ENCODE peak calls at places on chromosomes 3 and 15, in seven cellular contexts. F is endothelial cell of umbilical vein, N is OCI-LY7, Q is GM23338, J is astrocyte, A is mesendoderm, H is hepatocyte. O is an unnamed sample.

GRCh38 chr3:101141135-101141534 is 147.9 kb upstream of the ABI3BP start:
- DNase-seq in F (peak; percentile 74), N (no peak), Q (no peak), J (no peak), A (no peak), H (no peak), O (no peak)

GRCh38 chr3:123076496-123077418 is 9.9 kb downstream of the PDIA5 start:
- DNase-seq in F (peak; percentile 76), N (no peak), Q (no peak), J (no peak), A (no peak), H (peak; percentile 41), O (no peak)

GRCh38 chr3:187735837-187736236 is 9.4 kb downstream of the BCL6 start:
- DNase-seq in F (no peak), N (no peak), Q (no peak), J (no peak), A (no peak), H (no peak), O (no peak)

GRCh38 chr3:129664040-129664646 is 57.7 kb upstream of the PLXND1 start:
- DNase-seq in F (no peak), N (no peak), Q (no peak), J (no peak), A (no peak), H (no peak), O (no peak)

GRCh38 chr15:42832577-42832976 is 88.0 kb downstream of the TTBK2 start:
- DNase-seq in F (peak; percentile 7), N (no peak), Q (no peak), J (peak; percentile 90), A (no peak), H (peak; percentile 29), O (no peak)

GRCh38 chr15:48190932-48191573 is 412 bp upstream of the CTXN2 start:
- DNase-seq in F (peak; percentile 65), N (peak; percentile 25), Q (peak; percentile 95), J (peak; percentile 51), A (peak; percentile 92), H (peak; percentile 90), O (peak; percentile 61)

GRCh38 chr3:42904076-42904475 is 1.9 kb upstream of the ZNF662 start:
- DNase-seq in F (no peak), N (no peak), Q (no peak), J (no peak), A (no peak), H (no peak), O (no peak)

GRCh38 chr3:150308481-150308918 is 99.6 kb upstream of the TSC22D2 start:
- DNase-seq in F (no peak), N (no peak), Q (no peak), J (peak; percentile 66), A (no peak), H (peak; percentile 49), O (no peak)

GRCh38 chr3:179069762-179070390 is 1.7 kb downstream of the ZMAT3 start:
- DNase-seq in F (peak; percentile 76), N (no peak), Q (no peak), J (peak; percentile 47), A (no peak), H (no peak), O (no peak)

GRCh38 chr3:190281308-190282051 is 40.8 kb downstream of the CLDN1 start:
- DNase-seq in F (no peak), N (no peak), Q (no peak), J (no peak), A (no peak), H (no peak), O (no peak)

GRCh38 chr3:187919018-187919417 is 173.8 kb upstream of the BCL6 start:
- DNase-seq in F (no peak), N (peak; percentile 93), Q (no peak), J (peak; percentile 60), A (no peak), H (no peak), O (peak; percentile 81)

GRCh38 chr3:137764001-137764433 is at the start of gene SOX14:
- DNase-seq in F (no peak), N (no peak), Q (peak; percentile 98), J (no peak), A (peak; percentile 87), H (peak; percentile 60), O (no peak)

GRCh38 chr15:42010434-42010833 is 10.4 kb downstream of the PLA2G4E start:
- DNase-seq in F (no peak), N (peak; percentile 9), Q (no peak), J (no peak), A (no peak), H (peak; percentile 44), O (no peak)

GRCh38 chr15:40058476-40059140 is 19.6 kb upstream of the SRP14 start:
- DNase-seq in F (no peak), N (no peak), Q (no peak), J (peak; percentile 50), A (no peak), H (no peak), O (no peak)

GRCh38 chr15:27250223-27250622 is 279.2 kb downstream of the GABRG3 start:
- DNase-seq in F (no peak), N (no peak), Q (no peak), J (no peak), A (no peak), H (no peak), O (no peak)

GRCh38 chr3:152328841-152329240 is 60.1 kb downstream of the MBNL1 start:
- DNase-seq in F (peak; percentile 95), N (no peak), Q (no peak), J (peak; percentile 86), A (peak; percentile 84), H (peak; percentile 53), O (no peak)

GRCh38 chr3:97074546-97074945 is 260.2 kb downstream of the EPHA6 start:
- DNase-seq in F (no peak), N (no peak), Q (no peak), J (no peak), A (no peak), H (no peak), O (no peak)

GRCh38 chr3:13347390-13347966 is 72.6 kb downstream of the NUP210 start:
- DNase-seq in F (no peak), N (no peak), Q (peak; percentile 61), J (no peak), A (peak; percentile 79), H (peak; percentile 34), O (peak; percentile 83)

GRCh38 chr15:98503970-98504369 is 144.4 kb upstream of the IGF1R start:
- DNase-seq in F (no peak), N (no peak), Q (no peak), J (no peak), A (no peak), H (peak; percentile 49), O (no peak)

GRCh38 chr15:82641129-82641798 is 5.9 kb downstream of the CPEB1 start:
- DNase-seq in F (no peak), N (no peak), Q (no peak), J (no peak), A (peak; percentile 49), H (no peak), O (no peak)

GRCh38 chr15:59116141-59116540 is 11.2 kb downstream of the CCNB2 start:
- DNase-seq in F (no peak), N (no peak), Q (no peak), J (peak; percentile 59), A (no peak), H (no peak), O (no peak)

GRCh38 chr15:100880897-100881242 is 1.2 kb downstream of the ALDH1A3 start:
- DNase-seq in F (no peak), N (no peak), Q (no peak), J (no peak), A (no peak), H (no peak), O (no peak)
- H3K79me2 ChIP-seq in F (no peaks in the 10 kb centered on the region), N (no peaks in the 10 kb centered on the region), Q (no peaks in the 10 kb centered on the region), J (peaks cover 13% of the 10 kb centered on the region), A (no peaks in the 10 kb centered on the region), H (no peaks in the 10 kb centered on the region), O (no peaks in the 10 kb centered on the region)

GRCh38 chr3:38460377-38461085 is 6.8 kb downstream of the ACVR2B start:
- DNase-seq in F (no peak), N (no peak), Q (no peak), J (no peak), A (no peak), H (no peak), O (no peak)
- H3K79me2 ChIP-seq in F (peaks cover 5% of the 10 kb centered on the region), N (no peaks in the 10 kb centered on the region), Q (peaks cover 100% of the 10 kb centered on the region), J (peaks cover 26% of the 10 kb centered on the region), A (peaks cover 82% of the 10 kb centered on the region), H (peaks cover 97% of the 10 kb centered on the region), O (peaks cover 95% of the 10 kb centered on the region)

GRCh38 chr15:88624156-88624970 is 3.2 kb downstream of the AEN start:
- DNase-seq in F (peak; percentile 81), N (peak; percentile 85), Q (peak; percentile 57), J (no peak), A (peak; percentile 67), H (peak; percentile 50), O (peak; percentile 34)
- H3K79me2 ChIP-seq in F (peaks cover 82% of the 10 kb centered on the region), N (peaks cover 82% of the 10 kb centered on the region), Q (peaks cover 80% of the 10 kb centered on the region), J (peaks cover 86% of the 10 kb centered on the region), A (peaks cover 72% of the 10 kb centered on the region), H (peaks cover 72% of the 10 kb centered on the region), O (peaks cover 85% of the 10 kb centered on the region)

GRCh38 chr15:100055821-100056220 is 286.0 kb downstream of the ADAMTS17 start:
- DNase-seq in F (no peak), N (no peak), Q (no peak), J (no peak), A (no peak), H (no peak), O (no peak)

GRCh38 chr15:100058458-100058857 is 283.3 kb downstream of the ADAMTS17 start:
- DNase-seq in F (no peak), N (no peak), Q (no peak), J (no peak), A (no peak), H (no peak), O (no peak)

GRCh38 chr15:100056411-100057072 is 285.2 kb downstream of the ADAMTS17 start:
- DNase-seq in F (no peak), N (no peak), Q (no peak), J (no peak), A (no peak), H (no peak), O (no peak)

GRCh38 chr15:100059094-100059493 is 282.7 kb downstream of the ADAMTS17 start:
- DNase-seq in F (no peak), N (no peak), Q (no peak), J (peak; percentile 18), A (no peak), H (no peak), O (no peak)

DNA sequence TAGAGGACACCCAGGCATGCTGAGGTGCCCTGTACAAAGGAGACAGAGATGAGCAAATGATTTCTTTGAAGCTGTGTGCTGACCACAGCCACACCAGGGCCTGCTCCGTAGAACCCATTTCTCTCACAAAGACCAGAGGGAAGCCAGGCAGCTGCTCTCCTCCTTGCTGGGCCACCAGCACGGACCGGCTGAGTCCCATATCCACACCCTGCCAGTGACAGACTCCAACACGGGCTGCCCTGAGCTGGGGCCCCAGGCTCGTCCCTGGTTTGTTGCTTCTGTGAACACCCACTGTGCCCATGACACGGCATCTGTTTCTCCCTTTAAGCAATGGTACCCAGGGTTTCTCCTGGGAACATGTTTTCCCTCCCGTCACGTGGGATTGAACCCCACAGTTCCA is 284.5 kb downstream of the ADAMTS17 start:
- DNase-seq in F (no peak), N (no peak), Q (no peak), J (no peak), A (no peak), H (no peak), O (no peak)
- H3K79me2 ChIP-seq in F (no peaks in the 10 kb centered on the region), N (no peaks in the 10 kb centered on the region), Q (no peaks in the 10 kb centered on the region), J (no peaks in the 10 kb centered on the region), A (no peaks in the 10 kb centered on the region), H (no peaks in the 10 kb centered on the region), O (no peaks in the 10 kb centered on the region)

GRCh38 chr15:75868019-75868418 is 24.8 kb downstream of the UBE2Q2 start:
- DNase-seq in F (no peak), N (no peak), Q (no peak), J (no peak), A (no peak), H (no peak), O (no peak)
- H3K79me2 ChIP-seq in F (peaks cover 15% of the 10 kb centered on the region), N (no peaks in the 10 kb centered on the region), Q (peaks cover 61% of the 10 kb centered on the region), J (peaks cover 53% of the 10 kb centered on the region), A (no peaks in the 10 kb centered on the region), H (peaks cover 35% of the 10 kb centered on the region), O (peaks cover 43% of the 10 kb centered on the region)

O was measured in DND-41.